ENCODE peak calls at places on chromosomes 6 and 20, in five cellular contexts. H, K, R, Y and G are unnamed samples.
A peak's percentile ranks its signal among the peaks of the same experiment; 100 is the strongest.

GRCh38 chr6:93701526-93701925 is 282.2 kb upstream of the EPHA7 start:
- DNase-seq in H (peak; percentile 65), K (no peak), R (no peak), Y (no peak), G (no peak)

GRCh38 chr6:105769987-105770386 is 316.1 kb upstream of the PRDM1 start:
- DNase-seq in H (peak; percentile 82), K (no peak), R (no peak), Y (no peak), G (no peak)

GRCh38 chr6:337782-338464 is 45.6 kb downstream of the DUSP22 start:
- DNase-seq in H (no peak), K (no peak), R (no peak), Y (peak; percentile 84), G (no peak)

GRCh38 chr6:121485359-121485809 is 49.9 kb downstream of the GJA1 start:
- DNase-seq in H (peak; percentile 24), K (no peak), R (no peak), Y (no peak), G (no peak)

GRCh38 chr20:16505894-16506293 is 67.4 kb downstream of the KIF16B start:
- DNase-seq in H (no peak), K (no peak), R (no peak), Y (no peak), G (no peak)

GRCh38 chr20:63092660-63093215 is 86.0 kb upstream of the BHLHE23 start:
- DNase-seq in H (no peak), K (peak; percentile 24), R (no peak), Y (peak; percentile 49), G (no peak)

GRCh38 chr6:111423960-111424846 is 58.8 kb downstream of the REV3L start:
- DNase-seq in H (peak; percentile 65), K (peak; percentile 56), R (no peak), Y (no peak), G (peak; percentile 39)

GRCh38 chr6:118468682-118469465 is 79.2 kb upstream of the PLN start:
- DNase-seq in H (peak; percentile 85), K (no peak), R (no peak), Y (no peak), G (no peak)

GRCh38 chr20:64232794-64233193 is 22.8 kb upstream of the PCMTD2 start:
- DNase-seq in H (peak; percentile 20), K (no peak), R (no peak), Y (peak; percentile 42), G (peak; percentile 54)

GRCh38 chr20:58480455-58481356 is 34.5 kb downstream of the APCDD1L start:
- DNase-seq in H (no peak), K (no peak), R (no peak), Y (no peak), G (no peak)

GRCh38 chr20:36017034-36017951 is 48.9 kb downstream of the CNBD2 start:
- DNase-seq in H (peak; percentile 26), K (no peak), R (no peak), Y (peak; percentile 16), G (no peak)

GRCh38 chr6:70310063-70310694 is 7.3 kb upstream of the COL9A1 start:
- DNase-seq in H (peak; percentile 74), K (no peak), R (no peak), Y (no peak), G (peak; percentile 49)

GRCh38 chr20:36173451-36173933 is 19.0 kb downstream of the EPB41L1 start:
- DNase-seq in H (no peak), K (peak; percentile 67), R (no peak), Y (no peak), G (peak; percentile 18)

GRCh38 chr20:25418779-25419178 is 11.3 kb downstream of the GINS1 start:
- DNase-seq in H (peak; percentile 32), K (no peak), R (no peak), Y (no peak), G (no peak)

GRCh38 chr20:46984391-46984790 is 89.7 kb downstream of the EYA2 start:
- DNase-seq in H (peak; percentile 21), K (no peak), R (no peak), Y (no peak), G (no peak)

GRCh38 chr6:106162926-106163325 is 76.8 kb downstream of the PRDM1 start:
- DNase-seq in H (no peak), K (no peak), R (no peak), Y (no peak), G (no peak)

GRCh38 chr6:104784884-104785283 is 74.8 kb downstream of the HACE1 start:
- DNase-seq in H (no peak), K (no peak), R (no peak), Y (no peak), G (no peak)

GRCh38 chr6:4164456-4164855 is 29.1 kb upstream of the ECI2 start:
- DNase-seq in H (no peak), K (no peak), R (no peak), Y (no peak), G (no peak)

GRCh38 chr20:34530342-34530741 is 14.1 kb downstream of the DYNLRB1 start:
- DNase-seq in H (no peak), K (no peak), R (no peak), Y (peak; percentile 35), G (no peak)

GRCh38 chr20:62970307-62971210 is 18.1 kb downstream of the SLC17A9 start:
- DNase-seq in H (no peak), K (no peak), R (no peak), Y (no peak), G (no peak)

GRCh38 chr6:130969807-130970491 is 93.1 kb downstream of the EPB41L2 start:
- DNase-seq in H (no peak), K (no peak), R (no peak), Y (no peak), G (no peak)

GRCh38 chr20:52552181-52552872 is 360.7 kb upstream of the ZFP64 start:
- DNase-seq in H (peak; percentile 70), K (no peak), R (no peak), Y (no peak), G (no peak)

GRCh38 chr6:16362296-16362695 is 123.9 kb downstream of the GMPR start:
- DNase-seq in H (no peak), K (no peak), R (no peak), Y (no peak), G (no peak)

GRCh38 chr6:52953911-52954839 is 40.9 kb downstream of the GSTA4 start:
- DNase-seq in H (peak; percentile 91), K (no peak), R (no peak), Y (no peak), G (no peak)

GRCh38 chr20:33103561-33103960 is 24.1 kb downstream of the BPIFB4 start:
- DNase-seq in H (no peak), K (no peak), R (no peak), Y (no peak), G (no peak)

GRCh38 chr20:49186535-49187329 is 1.4 kb downstream of the STAU1 start:
- DNase-seq in H (peak; percentile 76), K (no peak), R (peak; percentile 65), Y (peak; percentile 81), G (peak; percentile 77)

GRCh38 chr6:8983202-8983688 is 547.9 kb upstream of the SLC35B3 start:
- DNase-seq in H (peak; percentile 78), K (peak; percentile 65), R (peak; percentile 25), Y (peak; percentile 84), G (peak; percentile 20)

GRCh38 chr6:154169193-154169847 is 130.3 kb downstream of the OPRM1 start:
- DNase-seq in H (no peak), K (peak; percentile 54), R (no peak), Y (no peak), G (no peak)

GRCh38 chr6:80132942-80133517 is 26.6 kb downstream of the BCKDHB start:
- DNase-seq in H (peak; percentile 41), K (peak; percentile 59), R (no peak), Y (no peak), G (peak; percentile 65)

GRCh38 chr20:61608275-61609085 is 356.4 kb downstream of the CDH4 start:
- DNase-seq in H (peak; percentile 30), K (no peak), R (no peak), Y (no peak), G (no peak)

GRCh38 chr6:168315626-168316025 is 4.0 kb downstream of the DACT2 start:
- DNase-seq in H (no peak), K (no peak), R (no peak), Y (no peak), G (no peak)

GRCh38 chr20:14712302-14712739 is 374.9 kb upstream of the FLRT3 start:
- DNase-seq in H (peak; percentile 88), K (no peak), R (no peak), Y (no peak), G (no peak)
- H3K4me3 ChIP-seq in H (no peak overlapping the region), K (no peak overlapping the region), R (no peak overlapping the region), Y (no peak overlapping the region), G (no peak overlapping the region)

GRCh38 chr6:20213271-20213798 is 1.1 kb upstream of the MBOAT1 start:
- DNase-seq in H (no peak), K (no peak), R (no peak), Y (no peak), G (peak; percentile 58)
- H3K4me3 ChIP-seq in H (peak overlapping the region; percentile 73), K (peak overlapping the region; percentile 70), R (peak overlapping the region; percentile 73), Y (no peak overlapping the region), G (peak overlapping the region; percentile 72)

DNA sequence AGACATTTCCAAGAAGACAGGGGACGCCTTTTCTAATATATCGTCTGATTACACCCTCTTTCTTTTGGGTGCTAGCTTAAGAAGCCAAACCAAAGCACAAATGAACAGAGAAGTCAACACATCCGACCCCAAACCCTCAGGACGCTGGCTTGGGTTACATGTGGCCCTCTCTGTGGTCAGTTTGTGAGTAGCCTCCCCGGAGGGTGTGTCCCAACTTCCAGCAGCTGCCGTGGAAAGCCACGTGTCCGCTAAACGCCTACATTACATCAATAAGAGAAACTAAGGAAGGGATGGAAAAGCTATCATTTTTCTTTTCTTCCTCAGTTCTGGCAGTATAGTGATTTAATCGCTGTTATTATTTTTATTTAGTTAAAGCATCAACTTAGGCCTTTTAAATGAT is 487 bp upstream of the BMP6 start:
- DNase-seq in H (no peak), K (no peak), R (no peak), Y (no peak), G (no peak)
- H3K4me3 ChIP-seq in H (peak overlapping the region; percentile 71), K (peak overlapping the region; percentile 69), R (no peak overlapping the region), Y (peak overlapping the region; percentile 68), G (no peak overlapping the region)

DNA sequence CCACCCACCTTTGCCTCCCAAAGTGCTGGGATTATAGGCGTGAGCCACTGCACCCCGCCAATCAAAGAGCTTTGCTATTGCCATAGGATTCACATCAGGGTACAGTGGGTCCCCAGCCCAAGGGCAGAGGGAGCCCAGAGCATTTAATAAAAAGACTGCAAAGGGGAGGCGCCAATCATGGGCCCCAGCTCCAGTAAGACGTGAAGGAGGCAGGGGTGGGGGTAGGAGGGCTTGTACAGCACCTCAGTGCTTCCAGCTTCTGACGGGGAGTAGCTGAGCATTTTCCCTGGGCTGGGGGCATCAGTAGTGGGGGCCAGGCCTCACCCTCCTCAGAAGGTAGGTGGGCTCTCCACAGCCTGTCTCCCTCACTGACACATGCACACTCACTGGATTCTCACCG is 1.5 kb downstream of the ADA start:
- DNase-seq in H (no peak), K (no peak), R (no peak), Y (no peak), G (no peak)
- H3K4me3 ChIP-seq in H (no peak overlapping the region), K (no peak overlapping the region), R (peak overlapping the region; percentile 73), Y (no peak overlapping the region), G (peak overlapping the region; percentile 99)